ENCODE peak calls at places on chromosomes 5 and 9, in six cellular contexts. Q is body of pancreas; G is pancreas; C is A673; R is uterus; E is CD8-positive, alpha-beta T cell. M is an unnamed sample.

GRCh38 chr9:134618163-134618822 is 23.3 kb upstream of the COL5A1 start:
- DNase-seq in Q (no peak), G (no peak), R (peak; percentile 15), E (no peak), C (no peak), M (peak; percentile 34)

GRCh38 chr9:28365020-28365640 is 791.8 kb upstream of the C9orf72 start:
- DNase-seq in Q (no peak), C (peak; percentile 29), E (no peak), G (no peak), R (no peak), M (no peak)

GRCh38 chr5:158492850-158493249 is 606.9 kb downstream of the EBF1 start:
- DNase-seq in E (no peak), Q (no peak), C (no peak), R (no peak), G (no peak), M (no peak)

GRCh38 chr5:59673438-59674058 is 220.0 kb downstream of the PDE4D start:
- DNase-seq in C (peak; percentile 66), R (no peak), G (no peak), Q (no peak), E (no peak), M (no peak)

GRCh38 chr5:22372376-22372775 is 480.8 kb downstream of the CDH12 start:
- DNase-seq in G (no peak), Q (no peak), R (no peak), E (no peak), C (peak; percentile 14), M (no peak)

GRCh38 chr9:104903609-104904008 is 24.3 kb downstream of the ABCA1 start:
- DNase-seq in E (no peak), R (no peak), G (no peak), Q (no peak), C (no peak), M (no peak)

GRCh38 chr5:134112726-134113571 is 1.5 kb upstream of the TCF7 start:
- DNase-seq in Q (no peak), C (no peak), E (no peak), R (no peak), G (no peak), M (no peak)

GRCh38 chr5:33370135-33370472 is 70.7 kb upstream of the TARS1 start:
- DNase-seq in C (no peak), G (no peak), Q (no peak), E (no peak), R (no peak), M (peak; percentile 16)

GRCh38 chr9:5265939-5266338 is 34.7 kb downstream of the INSL4 start:
- DNase-seq in E (no peak), C (no peak), Q (no peak), G (no peak), R (no peak), M (no peak)

GRCh38 chr9:4397917-4398316 is 92.4 kb upstream of the SLC1A1 start:
- DNase-seq in C (no peak), R (no peak), E (no peak), G (no peak), Q (no peak), M (no peak)

GRCh38 chr5:66987949-66988838 is 208.4 kb downstream of the CD180 start:
- DNase-seq in G (no peak), E (no peak), Q (no peak), C (peak; percentile 61), R (no peak), M (no peak)

GRCh38 chr9:129108805-129109370 is 1.7 kb downstream of the CRAT start:
- DNase-seq in Q (peak; percentile 66), C (no peak), E (no peak), R (peak; percentile 53), G (peak; percentile 76), M (peak; percentile 77)

GRCh38 chr9:85741112-85741874 is 461 bp downstream of the AGTPBP1 start:
- DNase-seq in R (peak; percentile 32), E (peak; percentile 80), C (peak; percentile 56), G (no peak), Q (peak; percentile 52), M (peak; percentile 51)

GRCh38 chr9:81476808-81477207 is 212.5 kb downstream of the TLE1 start:
- DNase-seq in C (no peak), Q (no peak), R (no peak), G (no peak), E (no peak), M (no peak)

GRCh38 chr5:39217365-39218281 is 1.7 kb downstream of the FYB1 start:
- DNase-seq in G (peak; percentile 61), R (peak; percentile 90), C (peak; percentile 80), E (peak; percentile 79), Q (peak; percentile 78), M (peak; percentile 57)

GRCh38 chr5:39219433-39219832 is at the start of gene FYB1:
- DNase-seq in Q (no peak), C (no peak), G (no peak), E (no peak), R (no peak), M (no peak)

GRCh38 chr5:39216621-39217020 is 2.7 kb downstream of the FYB1 start:
- DNase-seq in Q (no peak), R (no peak), G (no peak), C (no peak), E (no peak), M (no peak)

GRCh38 chr5:39220280-39221030 is 1.1 kb upstream of the FYB1 start:
- DNase-seq in C (no peak), Q (no peak), G (no peak), E (no peak), R (no peak), M (no peak)

DNA sequence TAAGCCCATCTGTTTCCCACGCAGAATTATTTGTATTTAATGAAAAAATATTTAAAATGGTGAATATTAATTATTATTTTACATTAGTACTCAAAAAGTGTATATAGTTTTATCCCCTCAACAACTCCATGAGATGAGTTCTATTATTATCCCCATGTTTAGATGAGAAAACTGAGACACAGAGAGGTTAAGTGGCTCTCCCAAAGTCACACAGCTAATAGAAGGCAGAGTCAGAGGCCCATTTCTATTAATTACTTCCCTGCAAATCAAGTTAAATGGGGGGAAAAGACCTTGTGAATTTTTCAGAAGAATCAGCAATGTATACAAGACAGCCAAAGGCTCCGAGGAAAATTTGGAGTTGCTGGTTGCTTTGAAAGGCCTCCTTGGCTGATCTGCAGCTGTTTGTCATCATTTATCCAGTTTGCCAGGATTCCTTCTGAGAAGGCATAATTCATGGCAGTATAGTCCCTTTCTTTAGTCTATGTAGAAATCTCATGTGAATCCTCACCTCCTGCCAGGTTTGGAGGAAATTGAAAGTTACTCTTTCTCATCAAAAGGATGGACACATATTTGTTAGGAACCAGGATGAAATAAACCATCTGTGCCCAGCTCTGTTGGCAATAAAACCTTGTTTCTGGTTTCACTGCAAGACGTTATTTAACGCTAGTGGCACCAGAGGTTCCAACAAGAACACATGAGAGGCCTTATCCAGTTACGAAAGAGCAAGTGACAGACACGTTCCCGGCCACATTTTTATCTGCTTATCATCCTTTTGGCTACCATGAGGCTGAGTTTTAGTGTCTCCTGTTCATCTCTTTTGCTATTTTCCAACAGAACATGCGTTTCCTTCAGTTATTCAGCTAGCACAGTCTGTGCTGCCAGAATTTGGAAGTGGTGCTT is 631 bp downstream of the FYB1 start:
- DNase-seq in C (no peak), R (peak; percentile 67), E (no peak), G (no peak), Q (no peak), M (no peak)
- H3K4me1 ChIP-seq in C (no peaks in the 10 kb centered on the region), R (no peaks in the 10 kb centered on the region), E (peaks cover 37% of the 10 kb centered on the region), G (no peaks in the 10 kb centered on the region), Q (no peaks in the 10 kb centered on the region), M (no peaks in the 10 kb centered on the region)

GRCh38 chr9:121325387-121325786 is 44.7 kb downstream of the STOM start:
- DNase-seq in Q (no peak), C (no peak), E (no peak), R (no peak), G (no peak), M (no peak)
- H3K4me3 ChIP-seq in Q (no peak overlapping the region), C (no peak overlapping the region), E (no peak overlapping the region), R (no peak overlapping the region), G (no peak overlapping the region), M (no peak overlapping the region)

DNA sequence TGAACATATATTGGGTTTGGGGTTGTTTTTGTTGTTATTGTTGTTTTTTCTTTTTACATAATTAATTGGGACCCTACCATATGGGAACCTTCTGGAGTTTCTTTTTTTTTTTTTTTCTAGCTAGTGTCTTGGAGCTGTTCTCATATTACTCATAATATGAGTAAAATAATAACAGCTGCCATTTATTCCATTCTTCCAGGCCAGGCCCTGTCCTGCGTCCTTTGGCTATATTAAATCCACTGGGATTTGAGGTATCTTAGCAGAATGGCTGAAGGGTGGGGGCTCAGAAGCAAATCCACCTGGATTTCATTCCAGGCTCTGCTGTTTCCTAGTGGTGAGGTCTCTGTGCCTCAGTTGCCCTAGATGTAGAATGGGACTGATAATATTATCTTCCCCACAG is 47.2 kb upstream of the RPL26L1 start:
- DNase-seq in Q (no peak), C (no peak), G (no peak), E (no peak), R (no peak), M (no peak)
- H3K36me3 ChIP-seq in Q (peaks cover 5% of the 10 kb centered on the region), C (no peaks in the 10 kb centered on the region), G (no peaks in the 10 kb centered on the region), E (peaks cover 33% of the 10 kb centered on the region), R (no peaks in the 10 kb centered on the region), M (no peaks in the 10 kb centered on the region)

DNA sequence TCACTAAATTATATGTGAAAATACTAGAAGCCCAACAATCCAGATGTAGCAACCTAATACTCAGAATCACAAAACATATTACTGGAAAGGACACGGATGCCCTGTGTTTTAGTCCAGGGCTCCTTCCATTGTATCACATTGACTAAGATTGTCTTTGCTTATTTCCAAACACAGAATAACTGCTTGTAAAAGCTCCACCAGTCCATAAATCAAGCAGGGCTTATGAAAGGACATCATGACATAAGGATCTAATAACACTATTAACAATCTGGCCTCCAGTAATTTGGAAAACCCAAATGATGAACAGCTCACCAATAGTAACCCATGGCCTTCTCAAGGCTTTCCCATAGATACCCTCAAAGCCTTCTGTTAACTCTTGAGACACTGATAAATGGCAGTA is 39.8 kb downstream of the WDR41 start:
- DNase-seq in G (no peak), R (no peak), E (no peak), C (no peak), Q (no peak), M (no peak)
- H3K4me1 ChIP-seq in G (no peaks in the 10 kb centered on the region), R (no peaks in the 10 kb centered on the region), E (no peaks in the 10 kb centered on the region), C (no peaks in the 10 kb centered on the region), Q (no peaks in the 10 kb centered on the region), M (no peaks in the 10 kb centered on the region)

DNA sequence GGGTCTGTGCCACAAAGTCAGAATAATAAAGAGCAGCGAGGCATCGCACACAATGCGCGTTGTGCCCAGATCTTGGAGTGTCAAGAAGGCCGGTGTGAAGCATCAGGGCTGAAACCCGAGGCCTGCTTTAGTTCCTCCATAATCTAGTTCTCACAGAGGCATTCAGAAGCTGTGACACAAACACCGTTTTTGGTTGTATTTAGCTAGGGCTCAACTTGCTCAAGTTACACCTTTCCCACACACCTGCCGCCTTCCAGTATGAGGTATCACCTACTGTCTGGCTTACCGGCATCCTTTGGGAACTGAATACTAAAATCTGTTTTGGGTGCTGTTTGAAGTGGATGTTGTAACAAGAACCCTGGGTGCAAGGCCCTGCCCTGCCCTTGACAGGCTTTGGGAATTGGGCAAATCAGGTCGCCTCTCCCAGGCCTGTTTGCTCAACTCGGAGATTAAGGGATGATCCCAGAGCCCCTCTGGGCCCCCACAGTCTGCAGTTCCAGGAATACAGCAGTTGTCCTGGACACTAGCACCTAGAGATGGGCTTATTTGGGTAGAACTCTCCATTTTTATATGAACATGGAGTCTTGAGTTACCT is 27.0 kb downstream of the SLC25A25 start:
- DNase-seq in G (peak; percentile 28), C (no peak), Q (no peak), E (no peak), R (no peak), M (no peak)
- H3K4me3 ChIP-seq in G (no peak overlapping the region), C (peak overlapping the region; percentile 2), Q (no peak overlapping the region), E (no peak overlapping the region), R (no peak overlapping the region), M (no peak overlapping the region)

M was measured in mucosa of descending colon.